ENCODE peak calls at places on chromosomes 13 and 19, in six cellular contexts. L is breast epithelium, P is AG04450, T is cardiac muscle cell, A is MM.1S, O is uterus. U is an unnamed sample.

GRCh38 chr19:53646144-53646543 is 14.3 kb downstream of the DPRX start:
- DNase-seq in L (no peak), O (no peak), A (no peak), T (no peak), P (no peak), U (no peak)

GRCh38 chr19:55669418-55670279 is 5.4 kb upstream of the EPN1 start:
- DNase-seq in O (no peak), L (no peak), A (no peak), P (no peak), T (no peak), U (no peak)

GRCh38 chr13:97515643-97516042 is 81.7 kb downstream of the RAP2A start:
- DNase-seq in P (no peak), A (no peak), T (no peak), O (no peak), L (no peak), U (no peak)

GRCh38 chr19:18507021-18507726 is 14.7 kb downstream of the ELL start:
- DNase-seq in O (no peak), L (no peak), A (no peak), P (no peak), T (no peak), U (no peak)

GRCh38 chr13:113802090-113802531 is 43.1 kb downstream of the TMEM255B start:
- DNase-seq in P (peak; percentile 54), O (peak; percentile 53), A (peak; percentile 30), L (no peak), T (peak; percentile 83), U (no peak)

GRCh38 chr19:6357995-6358394 is 3.3 kb upstream of the CLPP start:
- DNase-seq in L (no peak), P (no peak), O (no peak), A (no peak), T (no peak), U (no peak)

GRCh38 chr13:90564566-90564965 is 782.9 kb upstream of the MIR17HG start:
- DNase-seq in A (no peak), T (no peak), P (no peak), L (no peak), O (no peak), U (no peak)

GRCh38 chr19:42461700-42462324 is 19.1 kb upstream of the CXCL17 start:
- DNase-seq in O (no peak), T (no peak), L (no peak), P (no peak), A (no peak), U (no peak)

GRCh38 chr19:42352216-42352892 is 26.9 kb downstream of the MEGF8 start:
- DNase-seq in O (no peak), T (no peak), A (no peak), P (no peak), L (no peak), U (no peak)

GRCh38 chr19:35959040-35959967 is 23.1 kb downstream of the LRFN3 start:
- DNase-seq in P (no peak), L (no peak), T (no peak), O (no peak), A (no peak), U (peak; percentile 42)

GRCh38 chr19:17948967-17949930 is 16.4 kb downstream of the CCDC124 start:
- DNase-seq in O (no peak), A (no peak), T (no peak), L (no peak), P (no peak), U (peak; percentile 44)

GRCh38 chr13:43783820-43784219 is 3.0 kb downstream of the ENOX1 start:
- DNase-seq in T (peak; percentile 67), O (no peak), L (no peak), A (no peak), P (no peak), U (no peak)

GRCh38 chr13:110528371-110528770 is 33.2 kb downstream of the RAB20 start:
- DNase-seq in T (peak; percentile 96), O (no peak), L (no peak), A (no peak), P (no peak), U (no peak)

GRCh38 chr19:11382898-11383705 is 1.0 kb downstream of the EPOR start:
- DNase-seq in P (no peak), O (no peak), A (no peak), T (peak; percentile 42), L (no peak), U (peak; percentile 48)
- TF ChIP-seq CTCF in P (peak; percentile 69), O (no peak), A (peak; percentile 45), T (peak; percentile 80), L (peak; percentile 53), U (peak; percentile 69)

DNA sequence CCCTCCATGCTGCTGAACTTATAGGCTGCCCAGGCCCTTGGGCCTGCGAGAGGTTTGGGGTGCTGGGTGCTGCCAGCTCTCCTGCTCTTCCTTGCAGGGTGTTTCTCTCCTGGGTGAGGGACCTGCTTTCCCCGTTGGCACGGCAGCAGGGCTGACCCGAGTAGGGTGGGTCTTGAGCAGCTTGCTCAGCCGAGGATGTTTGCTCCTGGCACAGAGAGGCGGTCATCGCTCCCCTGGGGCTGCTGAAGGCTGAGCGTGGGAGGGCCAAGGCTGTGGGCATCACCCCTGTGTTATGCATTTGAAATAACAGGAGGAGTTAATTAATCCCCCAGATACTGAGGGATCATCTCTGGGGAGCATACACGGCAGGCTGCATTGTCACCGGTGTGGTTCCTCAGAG is 5.3 kb downstream of the KCTD15 start:
- DNase-seq in A (no peak), P (no peak), O (no peak), L (no peak), T (no peak), U (no peak)
- TF ChIP-seq CTCF in A (no peak), P (no peak), O (no peak), L (no peak), T (no peak), U (no peak)

GRCh38 chr13:50456111-50456510 is 387.4 kb downstream of the DLEU7 start:
- DNase-seq in L (no peak), O (no peak), P (no peak), A (no peak), T (no peak), U (no peak)

GRCh38 chr13:50451609-50452008 is 391.9 kb downstream of the DLEU7 start:
- DNase-seq in L (no peak), T (peak; percentile 17), P (no peak), O (no peak), A (no peak), U (no peak)

GRCh38 chr13:50452761-50453160 is 390.7 kb downstream of the DLEU7 start:
- DNase-seq in O (no peak), A (no peak), T (peak; percentile 35), P (no peak), L (no peak), U (no peak)

GRCh38 chr13:50452028-50452427 is 391.5 kb downstream of the DLEU7 start:
- DNase-seq in T (no peak), P (no peak), L (no peak), A (no peak), O (no peak), U (no peak)

GRCh38 chr13:50453238-50453637 is 390.3 kb downstream of the DLEU7 start:
- DNase-seq in P (no peak), O (no peak), T (peak; percentile 30), A (no peak), L (no peak), U (no peak)
- TF ChIP-seq CTCF in P (no peak), O (no peak), T (no peak), A (no peak), L (no peak), U (no peak)

GRCh38 chr19:2208975-2209374 is 27.2 kb downstream of the PLEKHJ1 start:
- DNase-seq in P (no peak), A (no peak), L (no peak), O (no peak), T (no peak), U (no peak)

GRCh38 chr19:2207008-2207407 is 29.1 kb downstream of the PLEKHJ1 start:
- DNase-seq in L (no peak), O (no peak), P (no peak), T (no peak), A (no peak), U (no peak)

GRCh38 chr19:2209408-2209807 is 26.7 kb downstream of the PLEKHJ1 start:
- DNase-seq in T (no peak), A (no peak), L (no peak), P (no peak), O (no peak), U (no peak)

GRCh38 chr19:2210206-2210605 is 25.9 kb downstream of the PLEKHJ1 start:
- DNase-seq in A (no peak), L (no peak), T (no peak), P (no peak), O (no peak), U (no peak)

GRCh38 chr19:2207991-2208860 is 27.9 kb downstream of the PLEKHJ1 start:
- DNase-seq in P (no peak), L (no peak), A (no peak), T (peak; percentile 57), O (no peak), U (no peak)
- TF ChIP-seq CTCF in P (peak; percentile 19), L (no peak), A (no peak), T (peak; percentile 22), O (no peak), U (no peak)